ENCODE peak calls at places on chromosomes 5 and 9, in four cellular contexts. V is adrenal gland, T is heart left ventricle, N is tibial nerve. W is an unnamed sample. For H3K9me3, the result is how much of the 10 kb centered on the place peaks cover.

GRCh38 chr9:105444130-105444529 is 3.7 kb upstream of the FSD1L start:
- DNase-seq in V (no peak), T (no peak), N (no peak), W (no peak)

GRCh38 chr9:80410106-80410505 is 838.3 kb downstream of the TLE4 start:
- DNase-seq in V (no peak), T (no peak), N (no peak), W (no peak)

GRCh38 chr5:163569284-163569683 is 63.9 kb downstream of the MAT2B start:
- DNase-seq in V (no peak), T (no peak), N (no peak), W (no peak)

GRCh38 chr5:132099073-132099748 is 25.6 kb downstream of the CSF2 start:
- DNase-seq in V (no peak), T (no peak), N (no peak), W (no peak)

GRCh38 chr9:112175796-112176315 is 759 bp upstream of the SUSD1 start:
- DNase-seq in V (no peak), T (no peak), N (no peak), W (no peak)

GRCh38 chr9:129402341-129402739 is 218.6 kb downstream of the C9orf50 start:
- DNase-seq in V (no peak), T (peak), N (no peak), W (no peak)

GRCh38 chr5:149049371-149049781 is 13.5 kb downstream of the SH3TC2 start:
- DNase-seq in V (no peak), T (no peak), N (no peak), W (no peak)

GRCh38 chr9:14205463-14205862 is 108.5 kb downstream of the NFIB start:
- DNase-seq in V (no peak), T (no peak), N (no peak), W (no peak)

GRCh38 chr5:15650266-15650665 is 150.3 kb downstream of the FBXL7 start:
- DNase-seq in V (no peak), T (no peak), N (no peak), W (no peak)

GRCh38 chr5:38603691-38604090 is 47.2 kb upstream of the LIFR start:
- DNase-seq in V (no peak), T (no peak), N (no peak), W (no peak)

GRCh38 chr9:131347376-131348020 is 46.4 kb upstream of the PRRC2B start:
- DNase-seq in V (no peak), T (no peak), N (no peak), W (no peak)

GRCh38 chr5:96957125-96958041 is 21.5 kb downstream of the LNPEP start:
- DNase-seq in V (no peak), T (no peak), N (no peak), W (no peak)

GRCh38 chr5:464446-464842 is 21.5 kb downstream of the EXOC3 start:
- DNase-seq in V (no peak), T (peak), N (no peak), W (no peak)

GRCh38 chr9:110083866-110084265 is 124.1 kb downstream of the C9orf152 start:
- DNase-seq in V (no peak), T (no peak), N (no peak), W (no peak)

GRCh38 chr9:115106642-115107041 is 11.3 kb downstream of the TNC start:
- DNase-seq in V (no peak), T (no peak), N (no peak), W (no peak)

GRCh38 chr5:150640311-150641005 is at the start of gene SYNPO:
- DNase-seq in V (peak), T (peak), N (peak), W (peak)

GRCh38 chr5:143174714-143175398 is 228.6 kb downstream of the NR3C1 start:
- DNase-seq in V (no peak), T (no peak), N (no peak), W (no peak)

GRCh38 chr5:56658972-56659371 is 156.4 kb upstream of the MAP3K1 start:
- DNase-seq in V (no peak), T (no peak), N (no peak), W (no peak)

GRCh38 chr5:130189961-130190360 is 285.7 kb downstream of the CHSY3 start:
- DNase-seq in V (no peak), T (no peak), N (no peak), W (no peak)

GRCh38 chr5:10507575-10508024 is 56.3 kb upstream of the ANKRD33B start:
- DNase-seq in V (no peak), T (no peak), N (no peak), W (no peak)

GRCh38 chr5:96141749-96142148 is 180.1 kb upstream of the ELL2 start:
- DNase-seq in V (no peak), T (no peak), N (no peak), W (no peak)

GRCh38 chr5:55572011-55572410 is 37.2 kb upstream of the PLPP1 start:
- DNase-seq in V (no peak), T (no peak), N (no peak), W (no peak)

GRCh38 chr9:97474373-97474925 is 27.0 kb upstream of the TMOD1 start:
- DNase-seq in V (no peak), T (no peak), N (no peak), W (no peak)

GRCh38 chr9:91515074-91515687 is 91.5 kb upstream of the NFIL3 start:
- DNase-seq in V (no peak), T (no peak), N (no peak), W (peak)

GRCh38 chr5:107867266-107867665 is 196.5 kb upstream of the EFNA5 start:
- DNase-seq in V (no peak), T (no peak), N (no peak), W (no peak)

GRCh38 chr9:93558503-93558902 is 17.9 kb upstream of the PHF2 start:
- DNase-seq in V (no peak), T (no peak), N (no peak), W (no peak)

GRCh38 chr9:109781541-109782197 is 1.7 kb downstream of the PALM2AKAP2 start:
- DNase-seq in V (no peak), T (no peak), N (no peak), W (no peak)

GRCh38 chr9:127135056-127135745 is 12.8 kb upstream of the ANGPTL2 start:
- DNase-seq in V (no peak), T (no peak), N (no peak), W (peak)

GRCh38 chr9:34633851-34634550 is 3.6 kb downstream of the SIGMAR1 start:
- DNase-seq in V (peak), T (peak), N (peak), W (peak)

GRCh38 chr5:56356121-56356875 is 123.2 kb upstream of the ANKRD55 start:
- DNase-seq in V (no peak), T (no peak), N (no peak), W (no peak)

GRCh38 chr5:147893820-147894219 is 12.5 kb downstream of the C5orf46 start:
- DNase-seq in V (no peak), T (no peak), N (no peak), W (no peak)

GRCh38 chr9:126439402-126439765 is 112.8 kb downstream of the MVB12B start:
- DNase-seq in V (no peak), T (no peak), N (no peak), W (no peak)

GRCh38 chr5:138972836-138973235 is 97.7 kb upstream of the LRRTM2 start:
- DNase-seq in V (no peak), T (no peak), N (no peak), W (no peak)

GRCh38 chr5:73950441-73950873 is 324.5 kb downstream of the ARHGEF28 start:
- DNase-seq in V (no peak), T (no peak), N (no peak), W (no peak)

GRCh38 chr5:176716320-176716719 is 69.0 kb downstream of the TSPAN17 start:
- DNase-seq in V (peak), T (no peak), N (peak), W (no peak)

GRCh38 chr5:138623053-138623452 is 47.9 kb upstream of the HSPA9 start:
- DNase-seq in V (no peak), T (no peak), N (no peak), W (no peak)

DNA sequence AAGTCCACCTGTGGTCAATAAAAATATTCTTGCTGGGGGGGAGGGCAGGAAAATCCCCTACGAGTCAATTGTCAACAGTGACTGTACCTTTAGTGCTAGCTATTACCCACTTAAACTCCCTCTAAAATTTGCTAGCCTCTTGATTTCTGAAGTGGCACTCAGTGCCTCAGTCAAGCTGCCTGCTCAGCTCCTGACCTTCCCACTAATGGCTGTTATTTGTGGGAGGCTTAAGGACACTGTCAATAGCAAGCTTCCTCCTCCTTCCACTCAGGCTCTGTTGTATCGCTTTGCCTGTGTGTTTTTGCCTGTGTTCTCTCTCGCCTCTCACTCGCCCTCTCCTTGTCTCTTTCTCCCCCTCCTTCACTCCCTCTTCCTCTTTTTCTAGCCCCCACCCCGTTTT is 140.8 kb downstream of the BNC2 start:
- DNase-seq in V (no peak), T (no peak), N (no peak), W (no peak)
- TF ChIP-seq POLR2A in V (no peak), T (no peak), N (no peak), W (no peak)

DNA sequence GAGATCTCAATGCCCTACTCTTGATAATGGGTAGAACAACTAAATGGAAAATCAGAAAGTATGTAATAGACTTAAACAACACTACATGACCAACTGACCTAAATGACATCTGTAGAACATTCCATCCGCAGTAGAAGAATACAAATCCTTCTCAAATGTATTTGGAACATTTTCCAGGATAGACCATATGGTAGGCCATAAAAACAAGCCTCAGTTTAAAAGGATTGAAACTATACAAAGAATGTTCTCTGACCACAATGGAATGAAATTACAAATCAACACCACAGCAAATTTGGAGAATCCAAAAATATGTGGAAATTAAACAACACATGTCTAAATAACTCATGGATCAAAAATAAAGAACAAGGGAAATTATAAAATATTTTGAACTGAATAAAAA is 189.2 kb downstream of the NDUFS4 start:
- DNase-seq in V (no peak), T (no peak), N (no peak), W (no peak)
- H3K9me3 ChIP-seq in V (under half), T (under half), N (under half), W (under half)

GRCh38 chr9:22158983-22159382 is 149.9 kb upstream of the CDKN2B start:
- DNase-seq in V (peak), T (no peak), N (peak), W (peak)
- TF ChIP-seq POLR2A in V (no peak), T (no peak), N (no peak), W (no peak)

DNA sequence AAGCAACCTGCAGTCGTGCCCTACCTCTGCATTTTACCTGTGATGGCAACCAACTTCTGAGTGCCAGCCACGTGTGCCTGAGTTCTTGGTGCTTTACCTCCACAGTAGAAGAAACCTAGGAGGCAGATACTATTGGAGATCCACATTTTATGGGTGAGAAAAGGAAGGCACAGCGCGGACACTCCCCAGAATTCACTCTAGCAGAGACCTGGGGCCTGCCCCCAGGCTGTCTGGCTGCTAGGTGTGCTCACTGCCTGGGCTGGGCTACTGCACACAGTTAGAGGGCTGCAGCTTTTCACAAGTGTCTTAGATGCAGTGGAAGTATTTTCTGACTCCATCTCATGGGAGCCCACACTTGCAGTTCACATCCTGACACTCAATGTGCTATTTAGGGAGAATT is 598.8 kb upstream of the ADAMTS16 start:
- DNase-seq in V (no peak), T (no peak), N (no peak), W (no peak)
- H3K9me3 ChIP-seq in V (under half), T (under half), N (under half), W (under half)

DNA sequence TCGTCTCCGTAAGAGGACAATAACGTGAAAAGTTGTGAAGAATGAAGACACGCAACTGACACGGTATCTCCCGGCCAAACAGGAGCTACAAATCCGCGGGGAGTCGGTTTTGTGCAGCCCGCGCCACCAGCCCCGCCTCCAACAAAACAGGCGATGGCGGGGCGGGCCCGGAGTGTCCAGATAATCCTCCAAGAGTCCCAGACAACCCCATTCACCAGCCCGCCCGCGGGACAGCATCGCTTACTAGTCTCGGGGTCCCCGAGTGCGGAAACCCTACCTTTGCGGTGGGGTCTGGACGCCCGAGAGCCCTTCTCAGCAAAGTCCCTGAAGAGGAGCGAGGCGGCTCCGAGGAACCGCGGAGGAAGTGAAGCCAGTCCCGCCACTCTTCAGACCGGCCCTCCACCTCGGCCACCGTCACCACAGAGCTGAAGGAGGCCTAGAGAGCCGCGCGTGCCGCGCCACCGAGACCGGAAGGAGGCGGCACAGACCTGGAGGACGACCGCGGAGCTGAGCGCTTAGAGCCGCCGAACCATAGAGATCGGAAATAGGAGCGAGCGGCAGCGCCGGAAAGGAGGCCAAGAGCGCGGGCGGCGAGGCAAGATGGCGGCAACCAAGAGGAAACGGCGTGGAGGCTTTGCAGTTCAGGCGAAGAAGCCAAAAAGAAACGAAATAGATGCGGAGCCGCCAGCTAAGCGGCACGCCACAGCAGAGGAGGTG is at the start of the genes BRIX1 and RAD1:
- DNase-seq in V (peak), T (peak), N (peak), W (peak)
- TF ChIP-seq POLR2A in V (peak), T (peak), N (no peak), W (peak)

DNA sequence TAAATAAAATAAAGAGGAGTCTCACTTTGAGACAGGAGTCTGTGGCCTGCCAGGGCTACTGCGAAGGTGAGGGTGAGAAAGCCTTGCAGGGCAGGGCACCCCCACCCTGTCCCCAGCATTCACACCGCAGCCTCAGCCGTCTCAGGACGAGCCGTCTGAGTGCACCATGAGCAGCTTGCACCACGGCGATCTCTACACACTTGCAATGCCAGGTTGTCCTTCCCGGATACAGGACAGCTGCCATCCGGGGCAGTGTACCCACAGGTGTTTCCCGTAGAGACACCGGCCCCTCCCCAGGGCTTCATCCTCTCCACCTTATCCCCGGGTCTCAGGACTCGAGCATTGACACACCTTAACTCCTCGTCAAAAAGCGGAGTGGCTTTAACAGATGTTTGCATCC is 43.3 kb downstream of the IRX2 start:
- DNase-seq in V (no peak), T (no peak), N (no peak), W (no peak)
- H3K9me3 ChIP-seq in V (under half), T (under half), N (under half), W (under half)

GRCh38 chr9:136483589-136484152 is 831 bp upstream of the SEC16A start:
- DNase-seq in V (peak), T (peak), N (peak), W (peak)
- TF ChIP-seq POLR2A in V (peak), T (peak), N (no peak), W (no peak)

GRCh38 chr5:26881901-26882300 is 156.5 kb downstream of the CDH9 start:
- DNase-seq in V (no peak), T (no peak), N (no peak), W (no peak)

GRCh38 chr5:26883375-26883774 is 155.0 kb downstream of the CDH9 start:
- DNase-seq in V (no peak), T (no peak), N (no peak), W (no peak)
- H3K9me3 ChIP-seq in V (under half), T (under half), N (under half), W (under half)

DNA sequence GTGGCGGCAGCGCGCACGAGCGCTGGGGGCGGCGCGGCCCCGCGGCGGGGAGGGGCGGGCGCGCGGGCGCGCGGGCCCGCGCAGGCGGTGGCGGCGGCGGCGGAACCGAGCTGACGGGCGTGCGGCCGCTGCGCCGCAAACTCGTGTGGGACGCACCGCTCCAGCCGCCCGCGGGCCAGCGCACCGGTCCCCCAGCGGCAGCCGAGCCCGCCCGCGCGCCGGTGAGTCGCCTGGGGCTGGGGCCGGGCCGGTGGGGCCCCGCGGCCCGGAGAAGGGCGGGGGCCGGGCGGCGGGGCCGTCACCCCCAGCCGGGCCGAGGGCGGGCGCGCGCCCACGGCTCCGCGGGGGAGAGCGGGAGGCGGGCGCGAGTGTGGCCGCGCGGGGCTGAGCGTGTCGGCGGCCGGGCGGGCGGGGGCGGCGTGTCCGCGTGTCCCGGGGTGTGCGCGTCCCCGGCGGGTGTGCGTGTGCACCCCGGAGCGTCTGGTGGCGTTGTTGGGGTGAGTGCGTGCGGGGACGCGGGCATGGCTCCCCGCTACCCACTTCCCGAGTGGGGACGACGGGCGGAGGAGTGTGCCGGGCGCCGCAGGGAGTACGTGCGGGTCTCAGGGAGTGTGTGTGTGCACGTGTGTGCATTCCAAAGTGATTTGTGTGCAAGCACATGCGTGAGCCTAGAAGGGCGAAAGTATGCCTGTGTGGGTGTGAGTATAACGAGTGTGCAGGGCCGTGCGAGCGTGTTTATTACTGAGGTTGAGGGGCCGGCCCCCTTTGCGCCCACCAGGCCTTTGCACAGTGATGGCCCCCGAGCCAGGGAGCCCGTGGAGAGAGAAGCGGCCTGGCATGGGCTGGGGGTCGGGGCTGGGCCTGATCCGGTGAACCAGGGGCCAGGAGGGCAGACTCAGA is at the start of gene NEK6:
- DNase-seq in V (no peak), T (peak), N (no peak), W (peak)
- TF ChIP-seq POLR2A in V (no peak), T (no peak), N (no peak), W (no peak)

DNA sequence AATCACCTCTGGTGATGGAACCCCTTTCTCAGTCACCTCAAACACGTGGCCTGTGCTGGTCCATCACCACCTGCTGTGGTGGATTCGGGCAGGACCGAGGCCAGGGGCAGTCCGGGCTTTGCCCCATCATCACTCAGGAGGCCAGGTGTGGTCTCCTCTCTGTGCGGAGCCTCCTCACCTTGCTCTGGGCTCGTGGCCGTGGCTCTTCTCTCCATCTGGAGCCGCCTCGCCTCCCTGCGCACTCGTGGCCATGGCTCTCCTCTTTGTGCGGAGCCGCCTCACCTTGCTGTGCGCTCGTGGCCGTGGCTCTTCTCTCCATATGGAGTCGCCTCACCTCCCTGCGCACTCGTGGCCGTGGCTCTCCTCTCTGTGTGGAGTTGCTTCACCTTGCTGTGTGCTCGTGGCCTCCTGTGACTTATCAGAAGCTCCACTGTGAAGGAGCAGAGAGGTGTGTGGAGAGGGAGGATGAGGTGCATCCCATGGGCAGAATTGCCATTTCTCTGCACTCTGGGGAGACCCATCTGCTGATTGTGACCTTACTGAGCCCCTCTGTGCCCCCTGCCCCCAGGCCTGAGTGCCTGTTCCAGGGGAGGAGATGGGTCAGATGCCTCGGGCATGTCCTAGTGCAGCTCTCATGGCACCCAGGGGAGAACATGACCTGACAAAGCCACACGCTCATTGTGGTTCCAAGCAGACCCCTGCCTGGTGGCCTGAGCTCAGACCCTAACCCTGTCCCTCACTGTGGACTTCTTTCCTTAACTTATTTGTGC is 276.6 kb upstream of the IRX2 start:
- DNase-seq in V (no peak), T (no peak), N (no peak), W (no peak)
- H3K9me3 ChIP-seq in V (under half), T (under half), N (under half), W (under half)